ENCODE peak calls at places on chromosomes 16 and 17, in nine cellular contexts. One of them, this sample, is unnamed.

GRCh38 chr16:12157510-12158093 is 181.1 kb downstream of the SNX29 start:
- DNase-seq in cardiac muscle cell: no peak
- DNase-seq in adrenal gland: no peak
- DNase-seq in uterus: no peak
- DNase-seq in transverse colon: no peak
- DNase-seq in CD8-positive, alpha-beta T cell: no peak
- DNase-seq in brain microvascular endothelial cell: peak; percentile 34
- DNase-seq in BJ: no peak
- DNase-seq in Karpas-422: no peak
- DNase-seq in this sample: peak; percentile 45

GRCh38 chr17:42198897-42199296 is 4.6 kb upstream of the GHDC start:
- DNase-seq in uterus: no peak
- DNase-seq in cardiac muscle cell: no peak
- DNase-seq in CD8-positive, alpha-beta T cell: no peak
- DNase-seq in brain microvascular endothelial cell: no peak
- DNase-seq in transverse colon: no peak
- DNase-seq in adrenal gland: peak; percentile 77
- DNase-seq in BJ: no peak
- DNase-seq in Karpas-422: no peak
- DNase-seq in this sample: no peak

GRCh38 chr17:29003289-29003688 is 2.5 kb downstream of the SEZ6 start:
- DNase-seq in Karpas-422: no peak
- DNase-seq in transverse colon: no peak
- DNase-seq in BJ: no peak
- DNase-seq in CD8-positive, alpha-beta T cell: no peak
- DNase-seq in cardiac muscle cell: no peak
- DNase-seq in uterus: no peak
- DNase-seq in brain microvascular endothelial cell: no peak
- DNase-seq in adrenal gland: no peak
- DNase-seq in this sample: no peak

GRCh38 chr17:37067555-37068111 is 118.9 kb downstream of the AATF start:
- DNase-seq in brain microvascular endothelial cell: peak; percentile 80
- DNase-seq in cardiac muscle cell: no peak
- DNase-seq in CD8-positive, alpha-beta T cell: no peak
- DNase-seq in Karpas-422: no peak
- DNase-seq in uterus: no peak
- DNase-seq in BJ: peak; percentile 26
- DNase-seq in transverse colon: peak; percentile 71
- DNase-seq in adrenal gland: peak; percentile 93
- DNase-seq in this sample: peak; percentile 88

GRCh38 chr17:31686495-31686894 is 172.5 kb downstream of the COPRS start:
- DNase-seq in uterus: no peak
- DNase-seq in brain microvascular endothelial cell: no peak
- DNase-seq in Karpas-422: no peak
- DNase-seq in BJ: no peak
- DNase-seq in CD8-positive, alpha-beta T cell: no peak
- DNase-seq in cardiac muscle cell: no peak
- DNase-seq in transverse colon: no peak
- DNase-seq in adrenal gland: no peak
- DNase-seq in this sample: peak; percentile 27

GRCh38 chr17:45841883-45842525 is 2.7 kb upstream of the SPPL2C start:
- DNase-seq in CD8-positive, alpha-beta T cell: no peak
- DNase-seq in brain microvascular endothelial cell: no peak
- DNase-seq in adrenal gland: no peak
- DNase-seq in transverse colon: no peak
- DNase-seq in uterus: no peak
- DNase-seq in BJ: no peak
- DNase-seq in Karpas-422: no peak
- DNase-seq in cardiac muscle cell: no peak
- DNase-seq in this sample: no peak

GRCh38 chr16:66594739-66595138 is 9.8 kb upstream of the CMTM3 start:
- DNase-seq in uterus: no peak
- DNase-seq in cardiac muscle cell: no peak
- DNase-seq in transverse colon: no peak
- DNase-seq in Karpas-422: no peak
- DNase-seq in BJ: no peak
- DNase-seq in CD8-positive, alpha-beta T cell: no peak
- DNase-seq in adrenal gland: no peak
- DNase-seq in brain microvascular endothelial cell: no peak
- DNase-seq in this sample: no peak

GRCh38 chr17:18179221-18179620 is 4.4 kb upstream of the ALKBH5 start:
- DNase-seq in uterus: no peak
- DNase-seq in BJ: no peak
- DNase-seq in brain microvascular endothelial cell: no peak
- DNase-seq in adrenal gland: no peak
- DNase-seq in CD8-positive, alpha-beta T cell: no peak
- DNase-seq in cardiac muscle cell: no peak
- DNase-seq in Karpas-422: no peak
- DNase-seq in transverse colon: no peak
- DNase-seq in this sample: no peak

GRCh38 chr17:28946239-28946638 is 5.1 kb downstream of the PHF12 start:
- DNase-seq in cardiac muscle cell: no peak
- DNase-seq in BJ: peak; percentile 59
- DNase-seq in uterus: no peak
- DNase-seq in adrenal gland: no peak
- DNase-seq in brain microvascular endothelial cell: peak; percentile 78
- DNase-seq in Karpas-422: no peak
- DNase-seq in transverse colon: no peak
- DNase-seq in CD8-positive, alpha-beta T cell: no peak
- DNase-seq in this sample: peak; percentile 51

DNA sequence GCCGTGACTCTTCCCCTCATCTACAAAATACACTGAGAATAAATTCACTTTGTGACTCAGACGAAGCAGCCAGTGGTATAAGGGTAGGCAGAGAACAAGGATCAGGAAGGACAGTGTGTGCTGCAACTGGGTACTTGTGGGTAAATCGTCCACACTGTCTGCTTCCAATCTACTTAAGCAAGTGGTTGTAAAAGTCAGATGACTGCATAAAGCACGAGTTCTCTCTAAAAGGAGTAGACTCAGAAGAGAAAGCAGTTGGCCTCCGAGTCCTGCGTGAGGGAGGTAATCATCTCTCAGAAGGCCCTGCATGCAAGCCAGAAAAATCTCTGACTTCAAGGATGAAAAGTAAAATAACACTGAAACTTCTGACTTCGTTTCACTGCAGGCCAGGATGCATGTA is 43.1 kb downstream of the ANKFY1 start:
- DNase-seq in BJ: no peak
- DNase-seq in CD8-positive, alpha-beta T cell: no peak
- DNase-seq in transverse colon: peak; percentile 48
- DNase-seq in cardiac muscle cell: no peak
- DNase-seq in adrenal gland: peak; percentile 45
- DNase-seq in brain microvascular endothelial cell: no peak
- DNase-seq in uterus: peak; percentile 43
- DNase-seq in Karpas-422: no peak
- DNase-seq in this sample: no peak
- H3K4me3 ChIP-seq in BJ: no peak overlapping the region
- H3K4me3 ChIP-seq in CD8-positive, alpha-beta T cell: no peak overlapping the region
- H3K4me3 ChIP-seq in transverse colon: no peak overlapping the region
- H3K4me3 ChIP-seq in cardiac muscle cell: no peak overlapping the region
- H3K4me3 ChIP-seq in adrenal gland: no peak overlapping the region
- H3K4me3 ChIP-seq in brain microvascular endothelial cell: no peak overlapping the region
- H3K4me3 ChIP-seq in uterus: peak overlapping the region; percentile 10
- H3K4me3 ChIP-seq in Karpas-422: no peak overlapping the region
- H3K4me3 ChIP-seq in this sample: no peak overlapping the region

DNA sequence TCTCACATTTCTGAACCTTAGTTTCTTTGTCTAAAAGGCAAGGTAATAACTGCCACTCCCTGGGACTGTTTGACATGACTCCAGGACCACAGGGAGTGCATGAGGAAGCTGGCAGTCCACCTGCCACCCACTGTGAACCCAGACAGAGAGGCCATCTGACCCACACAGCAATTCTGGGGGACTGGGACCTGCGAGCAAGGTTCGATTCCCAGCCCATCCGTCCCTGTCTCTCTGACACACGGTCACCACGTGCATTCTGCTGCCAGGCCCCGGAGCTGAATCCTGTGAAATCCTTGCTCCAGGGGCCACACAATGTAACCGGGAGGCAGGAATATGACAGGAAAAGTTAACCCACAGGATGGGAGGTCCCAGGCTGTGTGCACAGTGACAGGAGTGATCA is 218.8 kb upstream of the FOXF1 start:
- DNase-seq in transverse colon: no peak
- DNase-seq in adrenal gland: no peak
- DNase-seq in Karpas-422: no peak
- DNase-seq in CD8-positive, alpha-beta T cell: no peak
- DNase-seq in BJ: no peak
- DNase-seq in cardiac muscle cell: no peak
- DNase-seq in uterus: no peak
- DNase-seq in brain microvascular endothelial cell: no peak
- DNase-seq in this sample: no peak
- H3K27me3 ChIP-seq in transverse colon: peaks cover 43% of the 10 kb centered on the region
- H3K27me3 ChIP-seq in adrenal gland: peaks cover 38% of the 10 kb centered on the region
- H3K27me3 ChIP-seq in Karpas-422: no peaks in the 10 kb centered on the region
- H3K27me3 ChIP-seq in CD8-positive, alpha-beta T cell: peaks cover 3% of the 10 kb centered on the region
- H3K27me3 ChIP-seq in BJ: peaks cover 50% of the 10 kb centered on the region
- H3K27me3 ChIP-seq in cardiac muscle cell: peaks cover 59% of the 10 kb centered on the region
- H3K27me3 ChIP-seq in uterus: peaks cover 4% of the 10 kb centered on the region
- H3K27me3 ChIP-seq in brain microvascular endothelial cell: peaks cover 74% of the 10 kb centered on the region
- H3K27me3 ChIP-seq in this sample: peaks cover 38% of the 10 kb centered on the region

GRCh38 chr16:3771513-3771912 is 54.2 kb upstream of the TRAP1 start:
- DNase-seq in brain microvascular endothelial cell: no peak
- DNase-seq in transverse colon: no peak
- DNase-seq in cardiac muscle cell: no peak
- DNase-seq in adrenal gland: no peak
- DNase-seq in CD8-positive, alpha-beta T cell: no peak
- DNase-seq in uterus: no peak
- DNase-seq in Karpas-422: no peak
- DNase-seq in BJ: no peak
- DNase-seq in this sample: no peak
- H3K36me3 ChIP-seq in brain microvascular endothelial cell: peaks cover 57% of the 10 kb centered on the region
- H3K36me3 ChIP-seq in transverse colon: peaks cover 78% of the 10 kb centered on the region
- H3K36me3 ChIP-seq in cardiac muscle cell: peaks cover 74% of the 10 kb centered on the region
- H3K36me3 ChIP-seq in adrenal gland: peaks cover 87% of the 10 kb centered on the region
- H3K36me3 ChIP-seq in CD8-positive, alpha-beta T cell: peaks cover 70% of the 10 kb centered on the region
- H3K36me3 ChIP-seq in uterus: no peaks in the 10 kb centered on the region
- H3K36me3 ChIP-seq in Karpas-422: peaks cover 44% of the 10 kb centered on the region
- H3K36me3 ChIP-seq in BJ: peaks cover 30% of the 10 kb centered on the region
- H3K36me3 ChIP-seq in this sample: peaks cover 84% of the 10 kb centered on the region

GRCh38 chr17:38967290-38967738 is at the start of gene FBXO47:
- DNase-seq in cardiac muscle cell: peak; percentile 64
- DNase-seq in CD8-positive, alpha-beta T cell: peak; percentile 86
- DNase-seq in brain microvascular endothelial cell: peak; percentile 90
- DNase-seq in transverse colon: peak; percentile 86
- DNase-seq in Karpas-422: no peak
- DNase-seq in BJ: peak; percentile 58
- DNase-seq in uterus: peak; percentile 93
- DNase-seq in adrenal gland: peak; percentile 83
- DNase-seq in this sample: peak; percentile 98
- H3K4me3 ChIP-seq in cardiac muscle cell: no peak within 1 kb of the TSS
- H3K4me3 ChIP-seq in CD8-positive, alpha-beta T cell: peak within 1 kb of the TSS; percentile 53
- H3K4me3 ChIP-seq in brain microvascular endothelial cell: peak within 1 kb of the TSS; percentile 31
- H3K4me3 ChIP-seq in transverse colon: peak within 1 kb of the TSS; percentile 22
- H3K4me3 ChIP-seq in Karpas-422: no peak within 1 kb of the TSS
- H3K4me3 ChIP-seq in BJ: peak within 1 kb of the TSS; percentile 27
- H3K4me3 ChIP-seq in uterus: peak within 1 kb of the TSS; percentile 11
- H3K4me3 ChIP-seq in adrenal gland: no peak within 1 kb of the TSS
- H3K4me3 ChIP-seq in this sample: peak within 1 kb of the TSS; percentile 43

GRCh38 chr17:38583176-38583575 is 22.6 kb downstream of the SRCIN1 start:
- DNase-seq in brain microvascular endothelial cell: no peak
- DNase-seq in adrenal gland: no peak
- DNase-seq in Karpas-422: no peak
- DNase-seq in cardiac muscle cell: no peak
- DNase-seq in BJ: no peak
- DNase-seq in transverse colon: no peak
- DNase-seq in CD8-positive, alpha-beta T cell: no peak
- DNase-seq in uterus: no peak
- DNase-seq in this sample: no peak
- H3K27me3 ChIP-seq in brain microvascular endothelial cell: peaks cover 36% of the 10 kb centered on the region
- H3K27me3 ChIP-seq in adrenal gland: peaks cover 33% of the 10 kb centered on the region
- H3K27me3 ChIP-seq in Karpas-422: no peaks in the 10 kb centered on the region
- H3K27me3 ChIP-seq in cardiac muscle cell: peaks cover 15% of the 10 kb centered on the region
- H3K27me3 ChIP-seq in BJ: peaks cover 31% of the 10 kb centered on the region
- H3K27me3 ChIP-seq in transverse colon: peaks cover 57% of the 10 kb centered on the region
- H3K27me3 ChIP-seq in CD8-positive, alpha-beta T cell: peaks cover 7% of the 10 kb centered on the region
- H3K27me3 ChIP-seq in uterus: no peaks in the 10 kb centered on the region
- H3K27me3 ChIP-seq in this sample: no peaks in the 10 kb centered on the region

GRCh38 chr17:61744804-61745203 is 118.5 kb downstream of the BRIP1 start:
- DNase-seq in adrenal gland: no peak
- DNase-seq in uterus: no peak
- DNase-seq in CD8-positive, alpha-beta T cell: no peak
- DNase-seq in transverse colon: no peak
- DNase-seq in brain microvascular endothelial cell: no peak
- DNase-seq in cardiac muscle cell: no peak
- DNase-seq in Karpas-422: no peak
- DNase-seq in BJ: no peak
- DNase-seq in this sample: no peak
- H3K36me3 ChIP-seq in adrenal gland: no peaks in the 10 kb centered on the region
- H3K36me3 ChIP-seq in uterus: no peaks in the 10 kb centered on the region
- H3K36me3 ChIP-seq in CD8-positive, alpha-beta T cell: no peaks in the 10 kb centered on the region
- H3K36me3 ChIP-seq in transverse colon: no peaks in the 10 kb centered on the region
- H3K36me3 ChIP-seq in brain microvascular endothelial cell: no peaks in the 10 kb centered on the region
- H3K36me3 ChIP-seq in cardiac muscle cell: no peaks in the 10 kb centered on the region
- H3K36me3 ChIP-seq in Karpas-422: peaks cover 61% of the 10 kb centered on the region
- H3K36me3 ChIP-seq in BJ: no peaks in the 10 kb centered on the region
- H3K36me3 ChIP-seq in this sample: peaks cover 28% of the 10 kb centered on the region

This sample was measured in MG63.